ENCODE peak calls at places on chromosomes 1 and 21, in four cellular contexts. O is IMR-90, W is spleen, R is stomach. K is an unnamed sample.

GRCh38 chr1:153368477-153368876 is 6.9 kb downstream of the S100A12 start:
- DNase-seq in O (no peak), W (no peak), R (no peak), K (no peak)

GRCh38 chr21:33281101-33281652 is 15.0 kb downstream of the IL10RB start:
- DNase-seq in O (no peak), R (no peak), W (no peak), K (no peak)

GRCh38 chr1:155277896-155278688 is 829 bp downstream of the HCN3 start:
- DNase-seq in R (peak; percentile 52), O (peak; percentile 15), W (peak; percentile 87), K (peak; percentile 56)

GRCh38 chr1:222286039-222286438 is 261.9 kb downstream of the HHIPL2 start:
- DNase-seq in O (no peak), R (no peak), W (no peak), K (no peak)

GRCh38 chr1:234943801-234944402 is 184.7 kb downstream of the TOMM20 start:
- DNase-seq in O (no peak), R (no peak), W (no peak), K (no peak)

GRCh38 chr1:94983343-94983742 is 56.4 kb upstream of the CNN3 start:
- DNase-seq in W (no peak), O (peak; percentile 88), R (no peak), K (no peak)

GRCh38 chr1:107966550-107966949 is 1.6 kb upstream of the VAV3 start:
- DNase-seq in R (no peak), O (no peak), W (no peak), K (no peak)

GRCh38 chr21:46322351-46323226 is 1.1 kb downstream of the C21orf58 start:
- DNase-seq in W (peak; percentile 88), R (no peak), O (peak; percentile 47), K (no peak)

GRCh38 chr1:6423321-6423999 is 1.1 kb upstream of the ESPN start:
- DNase-seq in W (peak; percentile 87), R (peak; percentile 83), O (no peak), K (no peak)

GRCh38 chr1:235941852-235942624 is 75.3 kb upstream of the LYST start:
- DNase-seq in W (no peak), R (no peak), O (no peak), K (no peak)

GRCh38 chr1:26530898-26531598 is 1.5 kb downstream of the RPS6KA1 start:
- DNase-seq in W (peak; percentile 83), R (peak; percentile 81), O (peak; percentile 48), K (no peak)

GRCh38 chr1:210743038-210743437 is 390.9 kb downstream of the KCNH1 start:
- DNase-seq in W (no peak), O (no peak), R (no peak), K (no peak)

GRCh38 chr1:101244842-101245574 is 8.2 kb downstream of the S1PR1 start:
- DNase-seq in R (no peak), O (no peak), W (no peak), K (no peak)

GRCh38 chr1:235187316-235187715 is 26.3 kb upstream of the RBM34 start:
- DNase-seq in R (no peak), O (no peak), W (no peak), K (no peak)

GRCh38 chr1:62176597-62177312 is 17.9 kb upstream of the L1TD1 start:
- DNase-seq in O (no peak), R (no peak), W (peak; percentile 19), K (no peak)

GRCh38 chr1:59707216-59707615 is 107.5 kb upstream of the HOOK1 start:
- DNase-seq in O (peak; percentile 98), R (no peak), W (no peak), K (peak; percentile 55)

GRCh38 chr21:17542371-17542992 is 29.6 kb downstream of the CXADR start:
- DNase-seq in O (no peak), W (no peak), R (no peak), K (no peak)

GRCh38 chr1:116409751-116410182 is 36.7 kb downstream of the ATP1A1 start:
- DNase-seq in O (peak; percentile 12), R (no peak), W (no peak), K (peak; percentile 52)

GRCh38 chr1:17661546-17662157 is 93.5 kb upstream of the ACTL8 start:
- DNase-seq in R (peak; percentile 50), W (peak; percentile 83), O (peak; percentile 44), K (peak; percentile 55)

GRCh38 chr1:16256478-16256877 is 19.5 kb upstream of the CPLANE2 start:
- DNase-seq in W (no peak), O (peak; percentile 20), R (no peak), K (no peak)

GRCh38 chr1:78102082-78102481 is 56.3 kb downstream of the GIPC2 start:
- DNase-seq in W (no peak), R (no peak), O (peak; percentile 95), K (no peak)

GRCh38 chr1:69121708-69122107 is 446.0 kb upstream of the LRRC7 start:
- DNase-seq in O (no peak), W (no peak), R (no peak), K (no peak)

GRCh38 chr1:88608139-88608943 is 75.7 kb upstream of the PKN2 start:
- DNase-seq in O (peak; percentile 37), W (no peak), R (no peak), K (no peak)

GRCh38 chr1:119674835-119675289 is 26.8 kb upstream of the ZNF697 start:
- DNase-seq in W (no peak), R (peak; percentile 77), O (peak; percentile 11), K (no peak)

GRCh38 chr1:214174508-214175199 is 106.3 kb upstream of the SMYD2 start:
- DNase-seq in W (no peak), O (no peak), R (no peak), K (no peak)

GRCh38 chr1:5659606-5660005 is 332.6 kb downstream of the NPHP4 start:
- DNase-seq in O (no peak), W (no peak), R (no peak), K (no peak)

GRCh38 chr1:145985502-145986439 is 10.6 kb downstream of the TXNIP start:
- DNase-seq in W (no peak), R (peak; percentile 52), O (peak; percentile 73), K (peak; percentile 70)
- H3K4me1 ChIP-seq in W (peaks cover 97% of the 10 kb centered on the region), R (peaks cover 76% of the 10 kb centered on the region), O (peaks cover 13% of the 10 kb centered on the region), K (peaks cover 52% of the 10 kb centered on the region)

DNA sequence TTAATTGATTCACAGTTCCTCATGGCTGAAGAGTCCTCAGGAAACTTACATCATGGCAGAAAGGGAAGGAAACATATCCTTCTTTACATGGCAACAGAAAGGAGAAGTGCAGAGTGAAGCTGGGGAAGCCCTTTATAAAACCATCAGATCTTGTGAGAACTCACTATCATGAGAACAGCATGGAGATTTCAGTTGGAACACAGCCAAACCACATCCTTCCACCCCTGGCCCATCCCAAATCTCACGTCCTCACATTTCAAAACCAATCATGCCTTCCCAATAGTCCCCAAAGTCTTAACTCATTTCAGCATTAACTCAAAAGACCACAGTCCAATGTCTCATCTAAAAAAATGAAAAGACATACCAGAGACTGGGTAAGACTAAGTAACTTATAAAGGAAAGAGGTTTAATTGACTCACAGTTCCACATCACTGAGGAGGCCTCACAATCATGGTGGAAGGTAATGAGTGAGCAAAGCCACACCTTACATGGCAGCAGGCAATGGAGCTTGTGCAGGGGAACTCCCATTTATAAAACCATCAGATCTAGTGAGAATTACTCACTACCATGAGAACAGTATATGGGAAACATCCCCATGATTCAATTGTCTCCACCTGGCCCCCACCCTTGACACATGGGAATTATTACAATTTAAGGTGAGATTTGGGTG is 105.2 kb downstream of the MRPL39 start:
- DNase-seq in O (no peak), W (no peak), R (no peak), K (no peak)
- TF ChIP-seq POLR2A in O (no peak), W (no peak), R (no peak), K (no peak)

GRCh38 chr1:184340984-184341383 is 45.8 kb upstream of the C1orf21 start:
- DNase-seq in O (no peak), W (no peak), R (no peak), K (no peak)
- TF ChIP-seq CTCF in O (peak; percentile 24), W (no peak), R (no peak), K (no peak)

GRCh38 chr1:11768821-11769220 is 6.8 kb downstream of the C1orf167 start:
- DNase-seq in W (no peak), O (no peak), R (no peak), K (no peak)

GRCh38 chr1:11767932-11768704 is 6.1 kb downstream of the C1orf167 start:
- DNase-seq in R (no peak), W (no peak), O (no peak), K (no peak)

GRCh38 chr1:11765661-11766428 is 3.9 kb downstream of the C1orf167 start:
- DNase-seq in W (no peak), R (no peak), O (no peak), K (no peak)

GRCh38 chr1:11764519-11764918 is 2.5 kb downstream of the C1orf167 start:
- DNase-seq in R (no peak), W (no peak), O (no peak), K (no peak)

GRCh38 chr1:11766429-11766776 is 4.4 kb downstream of the C1orf167 start:
- DNase-seq in O (no peak), W (no peak), R (no peak), K (no peak)
- H3K4me1 ChIP-seq in O (peaks cover 1% of the 10 kb centered on the region), W (peaks cover 11% of the 10 kb centered on the region), R (peaks cover 6% of the 10 kb centered on the region), K (peaks cover 6% of the 10 kb centered on the region)

DNA sequence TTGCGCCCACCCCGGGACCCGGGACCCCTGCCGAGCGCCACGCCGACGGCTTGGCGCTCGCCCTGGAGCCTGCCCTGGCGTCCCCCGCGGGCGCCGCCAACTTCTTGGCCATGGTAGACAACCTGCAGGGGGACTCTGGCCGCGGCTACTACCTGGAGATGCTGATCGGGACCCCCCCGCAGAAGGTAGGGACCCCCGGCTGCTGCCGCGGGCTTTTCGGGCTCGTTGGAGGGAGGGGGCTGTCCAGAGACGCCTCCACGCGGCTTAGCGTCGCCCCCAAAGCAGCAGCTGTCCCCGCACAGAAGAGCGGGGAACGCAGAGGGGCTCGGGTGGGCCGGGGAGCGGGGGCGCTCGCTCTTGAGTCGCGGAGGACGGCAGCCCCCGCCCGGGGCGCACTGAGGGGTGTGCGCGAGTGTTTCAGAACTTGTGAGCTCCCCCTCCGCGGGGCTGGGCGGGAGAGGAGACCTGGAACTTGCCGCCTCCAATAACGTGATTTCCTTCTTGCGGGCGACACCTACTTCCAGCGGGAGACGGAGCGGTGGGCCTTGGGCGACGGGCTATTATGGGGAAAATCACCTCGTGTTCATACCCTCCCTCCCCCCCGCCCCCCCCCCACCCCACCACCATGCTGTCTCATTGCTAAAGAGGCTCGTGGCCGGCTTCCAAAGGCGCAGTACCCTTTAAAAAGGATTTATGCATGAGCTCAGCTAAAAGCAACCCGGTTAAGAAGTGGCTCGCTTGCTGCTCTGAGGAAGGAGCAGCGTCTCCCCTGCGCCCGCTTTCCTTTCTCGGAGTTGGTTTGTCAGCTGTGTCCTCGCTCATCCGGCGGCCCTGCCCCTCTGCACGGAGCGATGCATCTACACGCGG is 664 bp downstream of the BACE2 start:
- DNase-seq in W (peak; percentile 80), O (peak; percentile 68), R (peak; percentile 56), K (peak; percentile 68)
- TF ChIP-seq POLR2A in W (peak; percentile 22), O (no peak), R (no peak), K (no peak)

DNA sequence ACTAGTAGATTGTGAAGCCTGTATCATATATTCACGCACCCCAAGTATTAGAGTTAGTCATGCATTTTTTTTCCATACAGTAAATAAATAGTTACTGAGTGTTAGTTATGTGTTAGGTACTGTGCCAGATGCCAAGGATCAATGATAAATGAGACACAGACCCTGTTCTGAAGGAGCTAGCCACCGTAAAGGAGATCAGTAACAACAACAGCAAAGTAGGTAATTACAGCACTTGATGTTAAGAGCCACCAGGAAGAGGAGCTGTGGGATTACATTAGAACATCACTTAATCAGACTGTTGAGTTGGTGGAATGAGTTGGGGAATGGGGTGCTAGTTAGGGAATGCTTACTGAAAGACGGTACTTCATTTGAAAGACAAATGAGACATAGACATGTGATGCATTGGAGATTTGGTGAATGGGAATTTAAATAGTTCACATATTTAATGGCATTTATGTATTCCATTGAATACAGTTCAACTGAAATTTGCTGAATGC is 21.0 kb downstream of the PRKAA2 start:
- DNase-seq in O (no peak), W (no peak), R (no peak), K (no peak)
- TF ChIP-seq CTCF in O (no peak), W (no peak), R (no peak), K (no peak)

K was measured in heart left ventricle.